ENCODE peak calls at places on chromosomes 16 and 17, in seven cellular contexts. I, Z, P, T, L, D and K are unnamed samples.

GRCh38 chr17:55605705-55606104 is 94.5 kb upstream of the SMIM36 start:
- DNase-seq in P (no peak), I (no peak), Z (no peak), D (no peak), L (no peak), T (no peak), K (no peak)

GRCh38 chr17:17844500-17844899 is 7.7 kb upstream of the SREBF1 start:
- DNase-seq in L (no peak), I (no peak), Z (no peak), D (no peak), T (no peak), P (no peak), K (no peak)

GRCh38 chr16:73890524-73891500 is 405.8 kb upstream of the PSMD7 start:
- DNase-seq in L (no peak), I (peak), P (peak), T (peak), D (no peak), Z (no peak), K (no peak)

GRCh38 chr17:7552621-7553051 is 3.8 kb downstream of the TNFSF12 start:
- DNase-seq in P (no peak), L (no peak), T (no peak), Z (no peak), I (no peak), D (no peak), K (no peak)

GRCh38 chr16:29857133-29857760 is 5.8 kb downstream of the CDIPT start:
- DNase-seq in L (no peak), Z (no peak), P (no peak), D (no peak), I (no peak), T (peak), K (no peak)

GRCh38 chr17:76700290-76700626 is 10.5 kb downstream of the MXRA7 start:
- DNase-seq in P (no peak), Z (no peak), I (no peak), D (no peak), L (no peak), T (no peak), K (no peak)

GRCh38 chr17:55140751-55141150 is 124.0 kb upstream of the HLF start:
- DNase-seq in P (peak), T (peak), I (no peak), D (no peak), L (no peak), Z (no peak), K (no peak)

GRCh38 chr16:1310832-1311200 is 1.4 kb downstream of the UBE2I start:
- DNase-seq in T (peak), L (no peak), I (peak), P (no peak), D (no peak), Z (no peak), K (no peak)

GRCh38 chr17:31472137-31472536 is 80.7 kb downstream of the RAB11FIP4 start:
- DNase-seq in I (no peak), T (no peak), P (no peak), Z (no peak), L (no peak), D (no peak), K (no peak)

GRCh38 chr17:7021993-7022778 is 664 bp upstream of the BCL6B start:
- DNase-seq in P (peak), L (no peak), Z (no peak), I (peak), T (peak), D (peak), K (peak)

GRCh38 chr17:17080181-17080631 is 37.9 kb downstream of the MPRIP start:
- DNase-seq in I (no peak), P (no peak), Z (no peak), D (no peak), T (no peak), L (no peak), K (no peak)

GRCh38 chr16:16003719-16004313 is 54.4 kb downstream of the ABCC1 start:
- DNase-seq in I (no peak), P (no peak), D (no peak), L (no peak), Z (no peak), T (no peak), K (no peak)

GRCh38 chr17:55266958-55267688 is 2.4 kb downstream of the HLF start:
- DNase-seq in P (no peak), L (no peak), D (no peak), Z (no peak), T (no peak), I (no peak), K (no peak)

GRCh38 chr16:89593841-89594240 is 18.3 kb downstream of the CPNE7 start:
- DNase-seq in L (no peak), Z (no peak), D (no peak), T (no peak), P (no peak), I (no peak), K (no peak)

GRCh38 chr17:83153681-83154310 is 74.4 kb downstream of the METRNL start:
- DNase-seq in I (peak), T (no peak), L (no peak), Z (no peak), D (no peak), P (no peak), K (no peak)

GRCh38 chr17:15475620-15476354 is 8.4 kb upstream of the CDRT4 start:
- DNase-seq in T (peak), P (no peak), Z (no peak), L (no peak), I (peak), D (no peak), K (no peak)

GRCh38 chr16:88430524-88431446 is 22.3 kb upstream of the ZFPM1 start:
- DNase-seq in T (peak), I (no peak), Z (no peak), D (no peak), L (no peak), P (no peak), K (no peak)

GRCh38 chr16:683396-684066 is 603 bp downstream of the JMJD8 start:
- DNase-seq in L (no peak), Z (no peak), D (no peak), I (peak), P (no peak), T (no peak), K (no peak)

GRCh38 chr17:51461578-51462004 is 201.2 kb downstream of the UTP18 start:
- DNase-seq in D (peak), Z (peak), I (peak), L (no peak), P (peak), T (peak), K (peak)

GRCh38 chr17:39145143-39145542 is 6.3 kb downstream of the PLXDC1 start:
- DNase-seq in T (no peak), L (no peak), I (no peak), D (no peak), Z (no peak), P (no peak), K (no peak)

GRCh38 chr17:83136156-83136555 is 56.7 kb downstream of the METRNL start:
- DNase-seq in D (peak), P (no peak), L (no peak), T (no peak), I (no peak), Z (no peak), K (no peak)

GRCh38 chr17:9132944-9133610 is 111.8 kb downstream of the NTN1 start:
- DNase-seq in Z (no peak), T (no peak), L (no peak), I (no peak), D (no peak), P (no peak), K (no peak)

GRCh38 chr17:77492446-77493237 is 351.9 kb downstream of the SEC14L1 start:
- DNase-seq in Z (no peak), T (no peak), I (no peak), P (no peak), L (no peak), D (no peak), K (no peak)

GRCh38 chr16:57918994-57919393 is 51.9 kb downstream of the CNGB1 start:
- DNase-seq in T (no peak), P (no peak), I (no peak), D (no peak), L (no peak), Z (no peak), K (no peak)

GRCh38 chr17:49583889-49584288 is 8.2 kb downstream of the NXPH3 start:
- DNase-seq in L (no peak), D (no peak), T (no peak), P (no peak), Z (no peak), I (no peak), K (no peak)

GRCh38 chr16:87468550-87468949 is 24.3 kb downstream of the ZCCHC14 start:
- DNase-seq in T (no peak), I (no peak), Z (no peak), P (no peak), L (no peak), D (no peak), K (no peak)

GRCh38 chr16:29007865-29008593 is 23.2 kb downstream of the LAT start:
- DNase-seq in L (no peak), P (no peak), Z (no peak), T (peak), I (no peak), D (no peak), K (no peak)

GRCh38 chr16:65244811-65245210 is 122.9 kb upstream of the CDH11 start:
- DNase-seq in L (no peak), T (no peak), Z (no peak), P (peak), D (no peak), I (no peak), K (no peak)

GRCh38 chr16:67922740-67923139 is 8.9 kb downstream of the CTRL start:
- DNase-seq in P (no peak), T (no peak), D (no peak), L (no peak), I (no peak), Z (no peak), K (no peak)

GRCh38 chr16:69187891-69188451 is 1.0 kb downstream of the SNTB2 start:
- DNase-seq in P (peak), Z (no peak), I (peak), L (no peak), D (peak), T (no peak), K (peak)

GRCh38 chr17:67386965-67387551 is 10.0 kb downstream of the PITPNC1 start:
- DNase-seq in Z (peak), L (no peak), I (peak), P (peak), D (peak), T (peak), K (no peak)

GRCh38 chr16:80526418-80527061 is 14.3 kb upstream of the DYNLRB2 start:
- DNase-seq in D (peak), L (no peak), P (peak), I (peak), Z (peak), T (peak), K (no peak)

GRCh38 chr16:68503334-68503733 is 35.8 kb upstream of the ZFP90 start:
- DNase-seq in T (no peak), I (no peak), P (no peak), L (no peak), Z (no peak), D (no peak), K (no peak)

DNA sequence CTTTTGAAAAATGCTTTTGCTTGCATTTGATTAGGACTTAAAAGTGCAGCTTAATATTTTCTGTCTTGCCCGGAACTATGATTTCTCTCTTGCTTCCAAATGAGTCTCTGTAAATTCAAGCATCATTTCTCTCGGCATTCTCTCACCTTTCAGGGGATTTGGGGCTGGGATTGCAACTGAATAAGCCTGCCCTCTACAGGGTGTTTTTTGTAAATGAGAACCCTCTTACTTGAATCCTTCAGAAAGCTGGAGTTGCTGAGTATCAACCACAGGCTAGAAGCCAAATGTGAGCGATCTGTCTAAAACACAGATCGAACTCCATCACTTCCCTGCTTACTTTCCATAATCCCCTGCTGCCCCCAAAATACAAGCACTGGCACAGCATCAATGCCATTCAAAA is 234.6 kb downstream of the TMEM114 start:
- DNase-seq in Z (no peak), P (peak), L (no peak), I (peak), T (no peak), D (no peak), K (no peak)
- TF ChIP-seq CTCF in Z (peak), P (peak), L (no peak), I (peak), T (no peak), D (no peak), K (no peak)

GRCh38 chr17:71764507-71764906 is 356.3 kb upstream of the SOX9 start:
- DNase-seq in L (no peak), T (peak), D (peak), I (peak), P (peak), Z (peak), K (no peak)
- TF ChIP-seq CTCF in L (no peak), T (peak), D (peak), I (peak), P (peak), Z (peak), K (no peak)

DNA sequence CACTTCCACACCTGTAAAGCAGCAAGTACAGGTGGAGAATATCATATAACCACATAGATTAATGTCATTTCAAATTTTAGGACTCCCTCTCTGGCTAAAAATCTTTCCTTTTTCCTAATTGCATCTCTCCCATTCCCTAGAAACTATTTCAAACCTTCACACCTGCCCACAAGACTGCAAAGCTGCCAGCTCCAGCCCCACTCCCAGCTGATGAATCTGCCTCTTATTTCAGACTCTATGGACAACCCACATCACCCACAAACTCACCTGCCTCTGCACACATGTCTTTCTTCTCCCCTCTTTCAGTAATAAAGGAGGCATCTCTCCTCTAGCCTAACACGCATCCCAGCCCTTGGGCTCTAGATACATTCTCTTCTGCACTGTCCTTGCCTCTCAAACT is 315.1 kb downstream of the GRIN2A start:
- DNase-seq in L (no peak), T (no peak), D (no peak), P (no peak), Z (no peak), I (no peak), K (no peak)
- TF ChIP-seq CTCF in L (no peak), T (no peak), D (no peak), P (no peak), Z (no peak), I (no peak), K (no peak)

DNA sequence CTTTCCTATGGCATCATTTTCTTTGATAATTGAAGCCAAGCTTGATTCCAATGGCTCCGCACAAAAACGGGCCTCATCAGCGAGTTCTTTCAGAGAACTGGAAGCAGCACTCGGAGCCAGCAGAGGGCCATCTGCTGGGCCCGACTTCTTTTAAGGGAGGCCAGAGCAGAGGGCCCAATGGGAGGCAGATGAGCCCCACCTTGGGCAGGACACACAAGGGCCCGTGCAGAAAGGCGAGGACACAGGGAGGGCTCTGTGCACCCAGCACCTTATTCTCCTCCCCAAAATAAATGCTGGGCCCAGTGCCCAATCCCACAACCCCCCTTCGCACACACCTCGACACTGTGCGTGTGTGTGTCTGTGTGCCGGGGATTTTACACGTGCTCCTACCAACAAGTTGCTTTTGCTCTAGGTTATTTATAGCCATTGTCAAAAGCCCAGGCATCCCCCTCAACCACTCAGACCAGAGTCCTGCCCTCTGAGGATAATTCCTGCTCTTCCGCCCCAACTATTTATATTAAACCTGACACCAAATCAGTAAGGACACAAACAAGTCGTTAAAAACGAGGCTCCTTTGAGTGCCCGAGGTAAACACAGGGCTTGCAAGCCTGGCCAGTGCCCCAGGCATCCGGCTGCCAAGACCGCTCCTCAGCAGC is 6.8 kb downstream of the AXIN2 start:
- DNase-seq in I (peak), P (no peak), L (no peak), T (no peak), Z (no peak), D (peak), K (no peak)
- TF ChIP-seq CTCF in I (peak), P (no peak), L (no peak), T (peak), Z (no peak), D (no peak), K (no peak)

GRCh38 chr17:45406107-45406506 is 26.6 kb downstream of the ARHGAP27 start:
- DNase-seq in D (no peak), L (no peak), T (no peak), P (no peak), I (no peak), Z (no peak), K (no peak)

GRCh38 chr17:45409659-45410076 is 23.0 kb downstream of the ARHGAP27 start:
- DNase-seq in T (no peak), L (no peak), I (no peak), Z (no peak), D (no peak), P (no peak), K (no peak)

GRCh38 chr17:45411348-45412105 is 21.1 kb downstream of the ARHGAP27 start:
- DNase-seq in P (no peak), T (no peak), I (peak), D (peak), Z (no peak), L (no peak), K (no peak)

GRCh38 chr17:45410144-45411091 is 22.3 kb downstream of the ARHGAP27 start:
- DNase-seq in D (peak), L (no peak), P (no peak), Z (no peak), I (no peak), T (no peak), K (no peak)

GRCh38 chr17:45408611-45409421 is 23.9 kb downstream of the ARHGAP27 start:
- DNase-seq in Z (no peak), D (peak), P (no peak), L (no peak), I (no peak), T (peak), K (no peak)
- TF ChIP-seq CTCF in Z (no peak), D (no peak), P (no peak), L (no peak), I (no peak), T (no peak), K (no peak)

GRCh38 chr17:3972281-3972731 is 8.1 kb upstream of the ATP2A3 start:
- DNase-seq in L (no peak), D (no peak), T (no peak), I (no peak), Z (no peak), P (no peak), K (no peak)

GRCh38 chr17:3970668-3971067 is 6.4 kb upstream of the ATP2A3 start:
- DNase-seq in P (no peak), L (no peak), I (no peak), D (no peak), Z (no peak), T (no peak), K (no peak)

GRCh38 chr17:3968886-3969524 is 4.8 kb upstream of the ATP2A3 start:
- DNase-seq in P (no peak), I (no peak), D (no peak), L (no peak), Z (no peak), T (no peak), K (no peak)

GRCh38 chr17:3968017-3968416 is 3.8 kb upstream of the ATP2A3 start:
- DNase-seq in T (no peak), I (no peak), L (no peak), D (no peak), Z (no peak), P (no peak), K (no peak)

GRCh38 chr17:3969963-3970362 is 5.7 kb upstream of the ATP2A3 start:
- DNase-seq in I (no peak), Z (no peak), T (no peak), D (no peak), L (no peak), P (no peak), K (no peak)
- TF ChIP-seq CTCF in I (no peak), Z (no peak), T (no peak), D (no peak), L (no peak), P (no peak), K (no peak)